ENCODE peak calls at places on chromosomes 6 and 20, in seven cellular contexts. F, T, X, V, G, J and R are unnamed samples.

GRCh38 chr6:63245908-63246307 is 34.6 kb downstream of the FKBP1C start:
- DNase-seq in F (no peak), T (no peak), X (no peak), V (no peak), G (no peak), J (no peak), R (no peak)

GRCh38 chr6:42315220-42315990 is 97.7 kb upstream of the MRPS10 start:
- DNase-seq in F (no peak), T (no peak), X (no peak), V (no peak), G (no peak), J (no peak), R (no peak)

GRCh38 chr6:11366183-11366933 is 133.9 kb upstream of the NEDD9 start:
- DNase-seq in F (no peak), T (no peak), X (no peak), V (no peak), G (no peak), J (no peak), R (no peak)

GRCh38 chr20:9392892-9393857 is 121.2 kb upstream of the LAMP5 start:
- DNase-seq in F (peak; percentile 81), T (peak; percentile 65), X (peak; percentile 32), V (peak; percentile 43), G (peak; percentile 64), J (peak; percentile 69), R (peak; percentile 58)

GRCh38 chr6:53294611-53295010 is 54.1 kb downstream of the ELOVL5 start:
- DNase-seq in F (no peak), T (no peak), X (no peak), V (no peak), G (no peak), J (no peak), R (no peak)

GRCh38 chr6:47495954-47496545 is 18.5 kb downstream of the CD2AP start:
- DNase-seq in F (no peak), T (no peak), X (no peak), V (no peak), G (no peak), J (no peak), R (no peak)

GRCh38 chr6:41757931-41758640 is 10.9 kb upstream of the PGC start:
- DNase-seq in F (no peak), T (no peak), X (no peak), V (no peak), G (no peak), J (no peak), R (no peak)

GRCh38 chr6:138410972-138411667 is 7.1 kb downstream of the HEBP2 start:
- DNase-seq in F (no peak), T (peak; percentile 93), X (no peak), V (no peak), G (peak; percentile 96), J (peak; percentile 87), R (no peak)

GRCh38 chr6:32413427-32414047 is 6.6 kb upstream of the BTNL2 start:
- DNase-seq in F (peak; percentile 74), T (peak; percentile 55), X (peak; percentile 71), V (peak; percentile 39), G (peak; percentile 72), J (peak; percentile 71), R (peak; percentile 71)